ENCODE peak calls at places on chromosome 5, in four cellular contexts. One of them, this sample, is unnamed.

GRCh38 chr5:174608631-174609097 is 115.7 kb upstream of the MSX2 start:
- DNase-seq in mucosa of descending colon: peak
- DNase-seq in Peyer's patch: no peak
- DNase-seq in foreskin keratinocyte: peak
- DNase-seq in this sample: no peak

GRCh38 chr5:116557669-116558271 is 16.9 kb downstream of the SEMA6A start:
- DNase-seq in mucosa of descending colon: no peak
- DNase-seq in Peyer's patch: no peak
- DNase-seq in foreskin keratinocyte: no peak
- DNase-seq in this sample: no peak

GRCh38 chr5:8216921-8217320 is 348.0 kb downstream of the MTRR start:
- DNase-seq in mucosa of descending colon: no peak
- DNase-seq in Peyer's patch: no peak
- DNase-seq in foreskin keratinocyte: no peak
- DNase-seq in this sample: no peak

GRCh38 chr5:65482727-65483473 is 1.2 kb upstream of the ADAMTS6 start:
- DNase-seq in mucosa of descending colon: no peak
- DNase-seq in foreskin keratinocyte: peak
- DNase-seq in Peyer's patch: no peak
- DNase-seq in this sample: no peak

GRCh38 chr5:175709276-175709781 is 51.5 kb downstream of the HRH2 start:
- DNase-seq in Peyer's patch: no peak
- DNase-seq in foreskin keratinocyte: no peak
- DNase-seq in mucosa of descending colon: no peak
- DNase-seq in this sample: no peak

GRCh38 chr5:10228288-10228687 is 21.4 kb downstream of the ATPSCKMT start:
- DNase-seq in mucosa of descending colon: no peak
- DNase-seq in foreskin keratinocyte: no peak
- DNase-seq in Peyer's patch: no peak
- DNase-seq in this sample: no peak

GRCh38 chr5:127582723-127583370 is 65.4 kb downstream of the PRRC1 start:
- DNase-seq in foreskin keratinocyte: no peak
- DNase-seq in mucosa of descending colon: no peak
- DNase-seq in Peyer's patch: no peak
- DNase-seq in this sample: no peak

GRCh38 chr5:59562756-59563389 is 330.7 kb downstream of the PDE4D start:
- DNase-seq in mucosa of descending colon: peak
- DNase-seq in Peyer's patch: peak
- DNase-seq in foreskin keratinocyte: peak
- DNase-seq in this sample: no peak

GRCh38 chr5:40383719-40384651 is 295.7 kb upstream of the PTGER4 start:
- DNase-seq in mucosa of descending colon: no peak
- DNase-seq in Peyer's patch: no peak
- DNase-seq in foreskin keratinocyte: peak
- DNase-seq in this sample: no peak

GRCh38 chr5:68193481-68194036 is 22.0 kb upstream of the PIK3R1 start:
- DNase-seq in Peyer's patch: no peak
- DNase-seq in mucosa of descending colon: no peak
- DNase-seq in foreskin keratinocyte: peak
- DNase-seq in this sample: no peak

GRCh38 chr5:126456217-126456616 is 33.0 kb downstream of the GRAMD2B start:
- DNase-seq in foreskin keratinocyte: no peak
- DNase-seq in mucosa of descending colon: no peak
- DNase-seq in Peyer's patch: no peak
- DNase-seq in this sample: no peak
- TF ChIP-seq CTCF in foreskin keratinocyte: no peak
- TF ChIP-seq CTCF in mucosa of descending colon: no peak
- TF ChIP-seq CTCF in Peyer's patch: no peak
- TF ChIP-seq CTCF in this sample: no peak

GRCh38 chr5:80487444-80487828 is 464 bp upstream of the FAM151B start:
- DNase-seq in mucosa of descending colon: no peak
- DNase-seq in Peyer's patch: no peak
- DNase-seq in foreskin keratinocyte: no peak
- DNase-seq in this sample: no peak

GRCh38 chr5:80491296-80491695 is 3.4 kb downstream of the FAM151B start:
- DNase-seq in mucosa of descending colon: no peak
- DNase-seq in foreskin keratinocyte: no peak
- DNase-seq in Peyer's patch: no peak
- DNase-seq in this sample: no peak

GRCh38 chr5:80492741-80493140 is 4.8 kb downstream of the FAM151B start:
- DNase-seq in foreskin keratinocyte: no peak
- DNase-seq in mucosa of descending colon: no peak
- DNase-seq in Peyer's patch: no peak
- DNase-seq in this sample: no peak

GRCh38 chr5:80483636-80484232 is 4.2 kb upstream of the FAM151B start:
- DNase-seq in Peyer's patch: no peak
- DNase-seq in foreskin keratinocyte: no peak
- DNase-seq in mucosa of descending colon: no peak
- DNase-seq in this sample: no peak

GRCh38 chr5:80487829-80488708 is at the start of gene FAM151B:
- DNase-seq in mucosa of descending colon: peak
- DNase-seq in foreskin keratinocyte: peak
- DNase-seq in Peyer's patch: peak
- DNase-seq in this sample: peak
- TF ChIP-seq CTCF in mucosa of descending colon: no peak
- TF ChIP-seq CTCF in foreskin keratinocyte: peak
- TF ChIP-seq CTCF in Peyer's patch: no peak
- TF ChIP-seq CTCF in this sample: peak

DNA sequence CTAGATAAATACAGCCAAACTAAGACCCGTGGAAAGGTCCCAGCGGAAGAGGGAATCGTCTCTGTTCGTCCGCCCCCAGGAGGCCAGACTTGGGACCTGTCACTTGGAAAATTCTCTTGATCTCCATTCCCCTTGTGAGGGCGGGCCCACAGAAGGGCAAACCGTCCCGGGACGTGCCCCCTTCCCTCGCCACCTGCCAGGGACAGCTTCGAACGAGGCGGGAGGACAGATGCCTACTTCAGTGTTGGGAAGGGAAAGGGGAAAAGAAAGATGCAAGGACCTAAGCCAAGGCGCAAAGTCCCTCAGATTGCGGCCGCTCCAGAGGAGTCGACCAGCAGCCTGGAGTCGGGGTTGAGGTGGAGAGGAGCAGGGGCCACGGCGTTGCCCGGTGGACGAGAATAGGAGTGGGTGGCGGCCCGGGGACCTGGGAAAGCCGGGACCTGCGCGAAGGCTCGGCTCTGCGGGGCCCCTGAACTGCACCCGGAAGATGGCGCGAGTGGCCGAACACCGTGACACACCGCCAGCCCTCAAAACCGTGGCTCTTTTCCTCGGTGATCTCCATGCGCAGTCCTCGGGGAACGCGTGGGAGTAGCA is 4.4 kb upstream of the EBF1 start:
- DNase-seq in Peyer's patch: no peak
- DNase-seq in foreskin keratinocyte: no peak
- DNase-seq in mucosa of descending colon: peak
- DNase-seq in this sample: no peak
- TF ChIP-seq CTCF in Peyer's patch: no peak
- TF ChIP-seq CTCF in foreskin keratinocyte: peak
- TF ChIP-seq CTCF in mucosa of descending colon: no peak
- TF ChIP-seq CTCF in this sample: no peak

GRCh38 chr5:52837068-52837467 is 49.4 kb downstream of the ITGA1 start:
- DNase-seq in mucosa of descending colon: no peak
- DNase-seq in Peyer's patch: no peak
- DNase-seq in foreskin keratinocyte: no peak
- DNase-seq in this sample: no peak
- TF ChIP-seq CTCF in mucosa of descending colon: no peak
- TF ChIP-seq CTCF in Peyer's patch: no peak
- TF ChIP-seq CTCF in foreskin keratinocyte: no peak
- TF ChIP-seq CTCF in this sample: peak

GRCh38 chr5:56273376-56274005 is 40.4 kb upstream of the ANKRD55 start:
- DNase-seq in foreskin keratinocyte: no peak
- DNase-seq in Peyer's patch: no peak
- DNase-seq in mucosa of descending colon: no peak
- DNase-seq in this sample: no peak

GRCh38 chr5:56270058-56270457 is 36.9 kb upstream of the ANKRD55 start:
- DNase-seq in foreskin keratinocyte: no peak
- DNase-seq in Peyer's patch: no peak
- DNase-seq in mucosa of descending colon: no peak
- DNase-seq in this sample: no peak

GRCh38 chr5:56269216-56269927 is 36.2 kb upstream of the ANKRD55 start:
- DNase-seq in Peyer's patch: no peak
- DNase-seq in foreskin keratinocyte: no peak
- DNase-seq in mucosa of descending colon: no peak
- DNase-seq in this sample: no peak

GRCh38 chr5:56272765-56273164 is 39.6 kb upstream of the ANKRD55 start:
- DNase-seq in mucosa of descending colon: no peak
- DNase-seq in foreskin keratinocyte: no peak
- DNase-seq in Peyer's patch: no peak
- DNase-seq in this sample: no peak

DNA sequence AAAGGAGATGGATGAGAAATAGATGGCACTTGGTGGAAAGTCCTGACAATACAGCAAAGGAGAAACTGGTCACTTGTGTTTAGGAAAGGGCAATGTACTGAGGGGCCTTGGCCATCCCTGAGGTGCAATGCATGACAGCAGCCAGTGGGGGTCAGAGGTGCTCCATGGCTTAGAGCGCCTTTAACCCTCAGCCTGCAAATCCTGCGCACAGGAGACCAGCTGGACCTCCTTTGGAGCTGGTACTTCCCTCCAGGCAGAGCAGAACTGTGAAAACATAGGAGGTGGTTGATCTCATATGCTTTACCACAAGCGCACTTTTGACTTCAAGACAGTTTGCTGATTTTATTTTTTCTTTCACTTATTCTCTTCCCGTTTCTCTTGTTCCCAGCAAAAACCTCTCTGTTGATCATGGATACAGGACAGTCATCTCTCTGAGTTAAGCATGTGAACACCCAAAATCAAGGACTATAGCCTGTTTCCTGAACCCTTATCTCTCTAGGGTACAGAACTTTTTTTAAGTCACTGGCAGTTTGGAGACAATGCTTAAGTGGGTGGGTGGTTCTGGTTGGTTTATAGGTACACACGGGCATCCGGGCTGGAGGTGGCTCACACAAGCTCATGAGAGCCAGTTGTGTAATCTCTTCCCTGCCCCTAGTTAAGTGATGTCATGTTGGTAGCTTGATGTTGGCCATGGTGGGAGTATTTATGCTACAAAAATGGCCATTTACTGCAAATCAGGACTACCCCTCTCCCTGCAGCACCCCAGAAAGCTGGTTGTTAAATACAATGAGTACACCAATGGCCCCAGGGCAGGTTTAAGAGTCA is 37.6 kb upstream of the ANKRD55 start:
- DNase-seq in foreskin keratinocyte: no peak
- DNase-seq in mucosa of descending colon: peak
- DNase-seq in Peyer's patch: peak
- DNase-seq in this sample: peak
- TF ChIP-seq CTCF in foreskin keratinocyte: peak
- TF ChIP-seq CTCF in mucosa of descending colon: peak
- TF ChIP-seq CTCF in Peyer's patch: peak
- TF ChIP-seq CTCF in this sample: peak

GRCh38 chr5:75336625-75337336 is at the start of gene HMGCR:
- DNase-seq in mucosa of descending colon: peak
- DNase-seq in foreskin keratinocyte: peak
- DNase-seq in Peyer's patch: peak
- DNase-seq in this sample: peak

GRCh38 chr5:75335486-75335885 is 1.5 kb upstream of the HMGCR start:
- DNase-seq in foreskin keratinocyte: no peak
- DNase-seq in mucosa of descending colon: no peak
- DNase-seq in Peyer's patch: no peak
- DNase-seq in this sample: no peak

GRCh38 chr5:75335952-75336624 is 932 bp upstream of the HMGCR start:
- DNase-seq in mucosa of descending colon: no peak
- DNase-seq in Peyer's patch: no peak
- DNase-seq in foreskin keratinocyte: peak
- DNase-seq in this sample: no peak

GRCh38 chr5:75330404-75330803 is 6.6 kb upstream of the HMGCR start:
- DNase-seq in foreskin keratinocyte: no peak
- DNase-seq in mucosa of descending colon: no peak
- DNase-seq in Peyer's patch: no peak
- DNase-seq in this sample: no peak

GRCh38 chr5:75331095-75332090 is 5.6 kb upstream of the HMGCR start:
- DNase-seq in mucosa of descending colon: no peak
- DNase-seq in foreskin keratinocyte: no peak
- DNase-seq in Peyer's patch: no peak
- DNase-seq in this sample: no peak
- TF ChIP-seq CTCF in mucosa of descending colon: no peak
- TF ChIP-seq CTCF in foreskin keratinocyte: no peak
- TF ChIP-seq CTCF in Peyer's patch: no peak
- TF ChIP-seq CTCF in this sample: no peak

GRCh38 chr5:37248970-37249819 is at the start of gene CPLANE1:
- DNase-seq in foreskin keratinocyte: peak
- DNase-seq in mucosa of descending colon: peak
- DNase-seq in Peyer's patch: peak
- DNase-seq in this sample: peak
- TF ChIP-seq CTCF in foreskin keratinocyte: peak
- TF ChIP-seq CTCF in mucosa of descending colon: no peak
- TF ChIP-seq CTCF in Peyer's patch: no peak
- TF ChIP-seq CTCF in this sample: peak

GRCh38 chr5:3896098-3896497 is 300.5 kb downstream of the IRX1 start:
- DNase-seq in mucosa of descending colon: no peak
- DNase-seq in foreskin keratinocyte: peak
- DNase-seq in Peyer's patch: no peak
- DNase-seq in this sample: no peak

GRCh38 chr5:3893527-3893926 is 297.9 kb downstream of the IRX1 start:
- DNase-seq in foreskin keratinocyte: peak
- DNase-seq in Peyer's patch: no peak
- DNase-seq in mucosa of descending colon: no peak
- DNase-seq in this sample: no peak

GRCh38 chr5:3891118-3891517 is 295.5 kb downstream of the IRX1 start:
- DNase-seq in Peyer's patch: no peak
- DNase-seq in mucosa of descending colon: no peak
- DNase-seq in foreskin keratinocyte: no peak
- DNase-seq in this sample: no peak

GRCh38 chr5:3899093-3899492 is 303.5 kb downstream of the IRX1 start:
- DNase-seq in Peyer's patch: no peak
- DNase-seq in mucosa of descending colon: no peak
- DNase-seq in foreskin keratinocyte: no peak
- DNase-seq in this sample: no peak

DNA sequence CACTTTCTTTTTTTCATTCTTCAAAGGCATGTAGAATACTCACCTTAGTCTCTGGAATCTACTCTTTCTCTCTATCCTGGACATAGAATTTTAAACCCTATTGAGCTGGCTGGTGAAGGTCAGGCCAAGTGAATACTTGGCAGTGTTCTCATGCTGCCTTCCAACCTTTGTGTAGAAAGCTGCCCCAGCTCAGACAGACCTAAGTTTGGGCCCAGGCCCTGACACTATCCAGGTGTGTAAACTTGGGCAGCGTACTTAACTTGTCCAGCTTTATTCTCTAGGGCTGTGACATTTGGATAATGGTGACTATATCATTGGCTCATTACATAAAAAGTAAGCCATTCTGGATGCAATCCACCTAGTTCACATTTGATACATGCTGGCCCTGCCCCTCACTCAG is 298.3 kb downstream of the IRX1 start:
- DNase-seq in Peyer's patch: no peak
- DNase-seq in foreskin keratinocyte: no peak
- DNase-seq in mucosa of descending colon: no peak
- DNase-seq in this sample: no peak
- TF ChIP-seq CTCF in Peyer's patch: no peak
- TF ChIP-seq CTCF in foreskin keratinocyte: no peak
- TF ChIP-seq CTCF in mucosa of descending colon: no peak
- TF ChIP-seq CTCF in this sample: no peak

DNA sequence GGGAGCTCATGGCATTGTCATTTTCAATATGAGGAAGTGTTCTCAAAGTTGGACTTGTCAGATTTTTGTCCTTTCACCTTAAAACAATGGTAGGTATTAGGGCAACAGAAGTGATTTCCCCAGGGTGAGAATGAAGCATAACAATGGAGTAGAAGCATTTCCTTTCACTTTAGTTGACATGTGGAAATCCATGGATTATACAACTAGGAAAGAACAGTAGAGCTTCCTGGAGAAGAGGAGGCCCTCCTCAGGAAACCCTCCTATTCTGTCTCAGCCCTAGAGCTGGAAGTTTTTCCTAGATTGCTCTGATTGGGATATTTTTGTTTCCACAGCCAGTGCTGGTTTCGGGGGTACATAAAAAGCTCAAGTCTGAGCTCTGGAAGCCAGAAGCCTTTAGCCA is 13.8 kb upstream of the REEP2 start:
- DNase-seq in mucosa of descending colon: no peak
- DNase-seq in Peyer's patch: no peak
- DNase-seq in foreskin keratinocyte: no peak
- DNase-seq in this sample: no peak
- TF ChIP-seq CTCF in mucosa of descending colon: no peak
- TF ChIP-seq CTCF in Peyer's patch: no peak
- TF ChIP-seq CTCF in foreskin keratinocyte: no peak
- TF ChIP-seq CTCF in this sample: no peak